ENCODE peak calls at places on chromosomes 13 and 19, in ten cellular contexts. W is HL-60, A is right lobe of liver, D is mammary epithelial cell, O is cardiac muscle cell, C is progenitor cell of endocrine pancreas, I is tibial nerve, R is cardiac fibroblast, V is heart right ventricle, L is left ventricle myocardium inferior. F is an unnamed sample.

GRCh38 chr19:30671622-30672051 is 299.5 kb downstream of the ZNF536 start:
- DNase-seq in O (no peak), C (no peak), V (peak), L (peak), W (no peak), R (peak), A (no peak), D (no peak), I (peak), F (no peak)

GRCh38 chr13:24997367-24997967 is 98.5 kb upstream of the PABPC3 start:
- DNase-seq in D (no peak), W (no peak), O (peak), C (no peak), R (peak), L (no peak), A (no peak), I (peak), V (no peak), F (no peak)

GRCh38 chr13:46089213-46089612 is 15.6 kb downstream of the CPB2 start:
- DNase-seq in I (no peak), L (no peak), R (no peak), W (no peak), O (no peak), A (no peak), V (no peak), D (no peak), C (no peak), F (no peak)

GRCh38 chr19:54674021-54674617 is 11.3 kb downstream of the LILRB4 start:
- DNase-seq in O (no peak), R (peak), C (no peak), D (peak), V (no peak), I (no peak), L (no peak), A (no peak), W (no peak), F (no peak)

GRCh38 chr13:27403252-27403678 is 21.2 kb upstream of the GTF3A start:
- DNase-seq in D (peak), R (peak), A (no peak), I (no peak), O (peak), L (no peak), V (no peak), W (no peak), C (no peak), F (no peak)

GRCh38 chr19:18379803-18380747 is 5.9 kb upstream of the GDF15 start:
- DNase-seq in I (peak), O (no peak), L (peak), D (peak), V (peak), C (peak), R (peak), W (no peak), A (peak), F (no peak)

GRCh38 chr13:64688893-64689677 is 2541.1 kb downstream of the PCDH9 start:
- DNase-seq in W (no peak), O (no peak), D (peak), L (no peak), R (peak), V (no peak), C (no peak), I (no peak), A (no peak), F (no peak)

GRCh38 chr19:45638930-45639729 is at the start of gene EML2:
- DNase-seq in L (peak), A (peak), O (peak), C (peak), W (no peak), V (peak), R (peak), D (peak), I (peak), F (peak)

GRCh38 chr19:22532388-22533310 is 101.5 kb upstream of the ZNF492 start:
- DNase-seq in D (no peak), O (no peak), R (no peak), A (peak), L (peak), V (peak), C (no peak), I (peak), W (no peak), F (no peak)

GRCh38 chr19:52993342-52994178 is 20.2 kb upstream of the ERVV-1 start:
- DNase-seq in V (peak), O (peak), C (peak), D (peak), L (peak), I (peak), W (peak), A (peak), R (peak), F (peak)

GRCh38 chr19:6674868-6675305 is 4.9 kb upstream of the TNFSF14 start:
- DNase-seq in W (peak), D (peak), I (peak), R (peak), L (peak), V (peak), C (no peak), A (peak), O (no peak), F (peak)

GRCh38 chr13:66508153-66508909 is 721.8 kb downstream of the PCDH9 start:
- DNase-seq in A (no peak), L (no peak), O (no peak), R (peak), C (no peak), W (no peak), I (no peak), D (no peak), V (no peak), F (no peak)

GRCh38 chr13:99176309-99177276 is 24.1 kb upstream of the UBAC2 start:
- DNase-seq in L (peak), I (peak), V (peak), W (no peak), A (peak), O (peak), C (peak), R (peak), D (peak), F (peak)

GRCh38 chr19:1447565-1447903 is 2.4 kb upstream of the APC2 start:
- DNase-seq in W (no peak), D (no peak), O (no peak), L (no peak), V (no peak), C (no peak), A (no peak), R (no peak), I (no peak), F (no peak)

GRCh38 chr13:75353786-75354193 is 128.2 kb downstream of the TBC1D4 start:
- DNase-seq in I (no peak), W (no peak), R (no peak), V (no peak), L (no peak), O (no peak), C (no peak), A (no peak), D (no peak), F (no peak)

GRCh38 chr13:93361703-93362102 is 135.1 kb downstream of the GPC6 start:
- DNase-seq in A (no peak), W (no peak), R (no peak), O (no peak), D (no peak), C (no peak), L (no peak), V (no peak), I (no peak), F (no peak)

GRCh38 chr19:33514885-33515485 is 6.6 kb downstream of the PEPD start:
- DNase-seq in L (peak), I (peak), D (no peak), W (no peak), O (no peak), R (no peak), C (no peak), V (peak), A (peak), F (no peak)

GRCh38 chr19:11422163-11423068 is 3.3 kb upstream of the RGL3 start:
- DNase-seq in R (peak), D (peak), O (peak), V (peak), C (peak), W (peak), L (peak), I (peak), A (peak), F (peak)

GRCh38 chr13:21739771-21740170 is 68.9 kb downstream of the FGF9 start:
- DNase-seq in I (no peak), L (no peak), W (no peak), D (no peak), O (no peak), R (no peak), C (no peak), A (no peak), V (no peak), F (no peak)

GRCh38 chr13:45925151-45925550 is 73.6 kb upstream of the SIAH3 start:
- DNase-seq in C (no peak), O (no peak), V (no peak), R (peak), W (no peak), L (no peak), I (no peak), D (no peak), A (no peak), F (no peak)

GRCh38 chr19:2983351-2984195 is 6.2 kb downstream of the TLE6 start:
- DNase-seq in D (peak), R (peak), C (peak), A (peak), O (peak), L (peak), W (no peak), V (peak), I (peak), F (no peak)

GRCh38 chr19:32287811-32288227 is 57.6 kb upstream of the ZNF507 start:
- DNase-seq in O (peak), R (peak), C (peak), L (peak), D (peak), A (peak), W (peak), I (peak), V (peak), F (no peak)

GRCh38 chr19:42324655-42325307 is 654 bp upstream of the MEGF8 start:
- DNase-seq in L (no peak), W (no peak), V (no peak), C (no peak), R (no peak), I (no peak), D (no peak), O (no peak), A (peak), F (no peak)

GRCh38 chr13:74000906-74001305 is 133.3 kb downstream of the KLF12 start:
- DNase-seq in I (no peak), V (no peak), D (no peak), A (no peak), O (no peak), R (no peak), L (no peak), C (no peak), W (no peak), F (no peak)

GRCh38 chr19:1017115-1017905 is 3.6 kb downstream of the TMEM259 start:
- DNase-seq in L (peak), D (no peak), R (no peak), A (peak), W (peak), C (no peak), I (no peak), O (no peak), V (no peak), F (no peak)

GRCh38 chr19:40740747-40741146 is 9.5 kb downstream of the ACTMAP start:
- DNase-seq in W (no peak), O (no peak), R (no peak), D (no peak), L (peak), I (peak), A (no peak), C (no peak), V (no peak), F (no peak)

GRCh38 chr19:49913720-49914119 is 15.3 kb upstream of the ATF5 start:
- DNase-seq in C (no peak), L (no peak), W (no peak), D (no peak), O (no peak), R (no peak), I (no peak), A (no peak), V (no peak), F (no peak)
- TF ChIP-seq CTCF in C (no peak), L (no peak), W (no peak), D (no peak), O (no peak), R (no peak), I (no peak), A (no peak), V (no peak), F (no peak)

DNA sequence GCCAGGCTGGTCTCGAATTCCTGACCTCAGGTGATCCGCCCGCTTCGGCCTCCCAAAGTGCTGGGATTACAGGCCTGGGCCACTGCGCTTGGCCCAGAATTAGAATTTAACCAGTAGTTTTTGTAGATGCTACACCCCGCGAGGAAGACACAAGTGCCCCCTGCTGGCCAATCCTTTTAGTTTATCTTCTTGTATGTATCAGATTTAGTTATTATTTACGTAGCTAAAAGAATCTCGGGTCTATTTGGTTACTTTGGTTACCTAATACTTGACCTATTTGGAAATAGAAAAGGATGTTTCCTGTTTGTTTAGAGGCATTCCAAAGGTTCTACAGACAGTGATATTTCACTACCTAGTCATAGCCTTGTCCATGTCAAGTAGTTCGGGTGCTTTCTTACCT is 22.0 kb downstream of the MUC16 start:
- DNase-seq in V (no peak), C (no peak), D (no peak), O (no peak), R (no peak), A (no peak), L (no peak), I (no peak), W (no peak), F (no peak)
- TF ChIP-seq CTCF in V (no peak), C (no peak), D (no peak), O (no peak), R (no peak), A (no peak), L (no peak), I (no peak), W (no peak), F (no peak)

DNA sequence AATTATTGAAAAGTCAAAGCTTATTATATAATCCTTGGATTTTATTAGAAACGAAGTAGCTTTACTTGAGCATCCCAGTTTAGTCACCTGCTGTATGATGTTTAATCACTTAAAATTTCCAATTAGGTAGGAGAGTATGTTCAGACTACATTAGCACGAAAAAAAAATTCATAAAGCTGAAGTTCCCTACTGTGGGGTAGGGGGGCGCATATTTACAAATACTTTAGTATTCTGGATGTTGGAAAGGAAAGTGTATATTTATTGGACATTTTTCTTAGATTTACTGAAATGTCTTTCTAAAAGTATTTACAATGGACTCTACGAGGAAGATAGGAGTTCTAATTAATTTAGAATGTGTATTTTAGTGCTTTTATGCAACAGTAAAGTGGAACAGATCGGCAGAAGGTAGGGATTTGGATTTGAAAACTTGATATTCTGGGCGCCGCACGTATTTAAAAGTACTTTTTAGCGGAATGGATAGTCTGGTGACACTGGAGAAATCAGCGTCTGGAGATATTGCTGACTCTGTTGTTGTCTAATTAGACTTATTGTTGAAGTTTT is 1.9 kb downstream of the CDK8 start:
- DNase-seq in I (no peak), C (no peak), L (no peak), A (no peak), W (no peak), D (no peak), V (no peak), R (peak), O (peak), F (no peak)
- TF ChIP-seq CTCF in I (no peak), C (peak), L (peak), A (no peak), W (peak), D (peak), V (peak), R (peak), O (peak), F (peak)

DNA sequence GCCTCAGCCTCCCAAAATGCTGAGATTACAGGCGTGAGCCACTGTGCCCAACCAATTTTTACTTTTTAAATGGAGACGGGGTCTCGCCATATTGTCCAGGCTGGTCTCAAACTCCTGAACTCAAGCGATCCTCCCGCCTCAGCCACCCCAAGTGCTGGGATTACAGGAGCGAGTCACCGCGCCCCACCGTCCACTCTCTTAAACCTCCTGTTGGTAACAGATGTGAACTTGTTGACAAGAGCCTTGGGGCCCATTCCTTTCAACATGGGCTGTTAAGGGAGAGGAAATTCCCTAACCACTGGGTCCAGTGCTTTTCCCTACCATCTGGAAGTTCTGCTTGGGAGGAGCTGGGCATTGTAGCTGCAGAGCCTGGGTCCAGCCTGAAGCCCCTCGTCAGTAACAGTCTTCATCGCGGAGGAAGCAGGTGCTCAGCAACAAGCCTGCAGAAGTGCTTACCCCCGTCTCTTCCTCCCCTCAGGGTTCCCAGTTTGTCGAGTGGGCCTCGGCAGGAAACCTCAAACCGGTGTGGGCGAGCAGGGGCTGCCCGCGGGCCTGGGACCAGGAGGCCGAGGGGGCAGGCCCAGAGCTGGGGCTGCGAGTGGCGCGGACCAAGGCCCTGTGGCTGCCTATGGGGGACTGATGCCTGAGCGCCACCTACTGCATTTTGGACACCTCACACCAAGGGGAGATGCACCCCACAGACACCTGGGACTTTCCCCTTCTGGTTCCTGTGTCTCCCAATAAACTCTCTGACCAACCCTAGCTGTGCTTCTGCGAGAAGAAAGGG is 4.0 kb upstream of the FLT3LG start:
- DNase-seq in L (no peak), A (no peak), R (no peak), O (no peak), D (no peak), W (no peak), C (no peak), V (no peak), I (no peak), F (peak)
- TF ChIP-seq CTCF in L (peak), A (no peak), R (peak), O (no peak), D (peak), W (no peak), C (no peak), V (no peak), I (no peak), F (peak)

GRCh38 chr13:30256713-30257432 is 50.5 kb downstream of the KATNAL1 start:
- DNase-seq in R (peak), A (no peak), C (no peak), D (no peak), L (no peak), W (no peak), V (no peak), O (peak), I (no peak), F (no peak)
- TF ChIP-seq CTCF in R (no peak), A (no peak), C (no peak), D (no peak), L (no peak), W (no peak), V (peak), O (no peak), I (no peak), F (no peak)

DNA sequence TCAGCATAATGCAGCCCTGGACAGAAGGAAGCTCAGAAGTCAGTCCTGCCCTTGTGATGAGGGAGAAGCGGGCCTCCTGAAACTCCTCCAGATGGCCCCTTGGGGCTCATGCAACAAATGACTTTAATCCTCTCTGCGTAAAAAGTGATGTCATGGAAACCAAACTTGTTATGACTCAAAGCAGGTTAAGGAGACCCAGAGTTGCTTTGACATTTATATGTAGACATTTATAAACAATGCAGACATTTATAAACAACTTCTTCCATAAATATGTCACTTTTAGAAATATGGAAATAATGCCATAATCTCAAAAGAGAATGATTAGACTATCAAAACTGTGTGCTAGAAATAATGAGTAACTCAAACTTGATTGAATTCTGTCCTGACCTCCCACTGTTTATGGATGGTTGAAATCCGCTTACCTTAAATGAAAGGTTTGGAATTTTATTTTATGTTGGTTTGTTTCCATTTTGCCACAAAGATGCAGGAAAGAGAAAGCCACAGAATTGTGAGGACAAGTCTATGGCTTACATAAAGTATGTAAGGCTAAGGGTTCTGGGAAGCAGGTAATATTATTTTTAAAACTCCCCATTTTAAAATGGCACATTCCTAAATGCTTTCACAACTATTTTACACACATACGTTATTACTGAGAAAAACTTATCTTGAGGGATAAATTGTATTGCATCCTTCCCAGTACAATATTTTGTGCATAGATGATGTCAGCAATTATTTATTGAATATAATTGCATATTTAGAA is 73.7 kb downstream of the CYSLTR2 start:
- DNase-seq in V (peak), L (peak), R (peak), W (peak), D (no peak), O (no peak), A (no peak), C (no peak), I (no peak), F (no peak)
- TF ChIP-seq CTCF in V (no peak), L (no peak), R (no peak), W (no peak), D (no peak), O (no peak), A (no peak), C (no peak), I (no peak), F (no peak)

F was measured in CD8-positive, alpha-beta T cell.